ENCODE peak calls at places on chromosomes 5 and 9, in nine cellular contexts. T is GM13976; Q is stimulated activated CD4-positive, alpha-beta T cell treated with anti-CD3 and anti-CD28 coated beads, Interleukin-15, amount 100 ng/mL, for 1 hour; J is omental fat pad; B is WTC11; E is choroid plexus epithelial cell; N is endodermal cell; O is effector CD4-positive, alpha-beta T cell; I is activated effector memory CD4-positive, alpha-beta T cell treated with Interleukin-2 at 50 U/mL for 16 hours. D is an unnamed sample.

GRCh38 chr5:170132642-170133448 is 27.1 kb downstream of the FOXI1 start:
- DNase-seq in N (no peak), O (no peak), J (no peak), E (peak; percentile 48), B (no peak), I (no peak), Q (no peak), T (no peak), D (no peak)

GRCh38 chr5:119928974-119929373 is 299.6 kb downstream of the FAM170A start:
- DNase-seq in I (no peak), J (no peak), T (no peak), Q (no peak), O (no peak), N (no peak), E (no peak), B (no peak), D (no peak)

GRCh38 chr5:107529618-107530017 is 141.1 kb downstream of the EFNA5 start:
- DNase-seq in T (no peak), I (no peak), B (no peak), E (no peak), J (no peak), Q (no peak), O (no peak), N (no peak), D (no peak)

GRCh38 chr5:24215114-24215513 is 429.7 kb downstream of the CDH10 start:
- DNase-seq in O (no peak), I (no peak), J (no peak), T (no peak), N (no peak), E (no peak), Q (no peak), B (no peak), D (no peak)

GRCh38 chr5:139949710-139950109 is 93.4 kb downstream of the NRG2 start:
- DNase-seq in Q (no peak), T (no peak), N (no peak), J (no peak), B (no peak), I (no peak), O (no peak), E (peak; percentile 7), D (no peak)

GRCh38 chr5:69331528-69332445 is 814 bp downstream of the CCDC125 start:
- DNase-seq in Q (no peak), B (no peak), I (no peak), O (no peak), J (no peak), N (no peak), E (no peak), T (peak; percentile 39), D (no peak)

GRCh38 chr5:160118349-160119141 is 705 bp downstream of the PWWP2A start:
- DNase-seq in E (no peak), N (peak; percentile 67), J (no peak), B (peak; percentile 25), T (peak; percentile 67), I (peak; percentile 49), O (peak; percentile 41), Q (peak; percentile 39), D (no peak)

GRCh38 chr9:92706218-92706940 is 36.4 kb upstream of the IPPK start:
- DNase-seq in I (no peak), O (no peak), E (peak; percentile 43), N (peak; percentile 89), Q (no peak), T (peak; percentile 63), J (no peak), B (peak; percentile 76), D (no peak)

GRCh38 chr9:98314381-98315066 is 59.1 kb upstream of the TBC1D2 start:
- DNase-seq in T (no peak), J (no peak), O (no peak), Q (no peak), N (peak; percentile 61), E (peak; percentile 64), I (no peak), B (no peak), D (peak; percentile 59)

GRCh38 chr5:124057161-124057814 is 545.3 kb downstream of the CSNK1G3 start:
- DNase-seq in E (peak; percentile 7), J (no peak), O (no peak), I (no peak), N (no peak), Q (no peak), T (no peak), B (no peak), D (no peak)

GRCh38 chr9:134325813-134326753 is at the start of gene RXRA:
- DNase-seq in E (peak; percentile 87), T (peak; percentile 81), B (peak; percentile 66), O (peak; percentile 62), I (peak; percentile 58), J (no peak), N (peak; percentile 88), Q (peak; percentile 49), D (peak; percentile 96)

GRCh38 chr9:116944714-116945534 is 257.8 kb downstream of the TRIM32 start:
- DNase-seq in O (no peak), E (no peak), J (no peak), N (peak; percentile 53), I (no peak), Q (no peak), B (no peak), T (no peak), D (no peak)

GRCh38 chr5:76637490-76637889 is 14.3 kb upstream of the F2RL2 start:
- DNase-seq in T (no peak), B (no peak), O (no peak), Q (no peak), E (no peak), J (no peak), I (no peak), N (no peak), D (no peak)

GRCh38 chr5:76715734-76716455 is at the start of gene F2R:
- DNase-seq in O (peak; percentile 24), T (peak; percentile 87), B (peak; percentile 77), E (peak; percentile 65), Q (peak; percentile 33), N (peak; percentile 90), J (no peak), I (peak; percentile 54), D (peak; percentile 82)